ENCODE peak calls at places on chromosomes 16 and 17, in eight cellular contexts. One of them, this sample, is unnamed.

GRCh38 chr17:5705081-5705875 is 121.0 kb upstream of the NLRP1 start:
- DNase-seq in PC-3: no peak
- DNase-seq in NT2/D1: peak; percentile 18
- DNase-seq in effector memory CD4-positive, alpha-beta T cell: no peak
- DNase-seq in stomach: no peak
- DNase-seq in mammary epithelial cell: no peak
- DNase-seq in heart left ventricle: no peak
- DNase-seq in BE2C: no peak
- DNase-seq in this sample: no peak

GRCh38 chr16:50731989-50732589 is 9.8 kb upstream of the CYLD start:
- DNase-seq in PC-3: no peak
- DNase-seq in NT2/D1: no peak
- DNase-seq in effector memory CD4-positive, alpha-beta T cell: no peak
- DNase-seq in stomach: no peak
- DNase-seq in mammary epithelial cell: no peak
- DNase-seq in heart left ventricle: no peak
- DNase-seq in BE2C: no peak
- DNase-seq in this sample: no peak

GRCh38 chr17:68198931-68199836 is 48.7 kb upstream of the AMZ2 start:
- DNase-seq in PC-3: peak; percentile 19
- DNase-seq in NT2/D1: no peak
- DNase-seq in effector memory CD4-positive, alpha-beta T cell: no peak
- DNase-seq in stomach: no peak
- DNase-seq in mammary epithelial cell: peak; percentile 37
- DNase-seq in heart left ventricle: no peak
- DNase-seq in BE2C: no peak
- DNase-seq in this sample: no peak

GRCh38 chr16:61274211-61274610 is 762.0 kb downstream of the CDH8 start:
- DNase-seq in PC-3: no peak
- DNase-seq in NT2/D1: no peak
- DNase-seq in effector memory CD4-positive, alpha-beta T cell: no peak
- DNase-seq in stomach: no peak
- DNase-seq in mammary epithelial cell: no peak
- DNase-seq in heart left ventricle: no peak
- DNase-seq in BE2C: no peak
- DNase-seq in this sample: no peak

GRCh38 chr16:63983401-63983800 is 1138.5 kb downstream of the CDH11 start:
- DNase-seq in PC-3: peak; percentile 44
- DNase-seq in NT2/D1: no peak
- DNase-seq in effector memory CD4-positive, alpha-beta T cell: no peak
- DNase-seq in stomach: no peak
- DNase-seq in mammary epithelial cell: peak; percentile 15
- DNase-seq in heart left ventricle: no peak
- DNase-seq in BE2C: no peak
- DNase-seq in this sample: no peak

GRCh38 chr17:62043602-62044001 is 21.5 kb downstream of the MED13 start:
- DNase-seq in PC-3: no peak
- DNase-seq in NT2/D1: no peak
- DNase-seq in effector memory CD4-positive, alpha-beta T cell: no peak
- DNase-seq in stomach: no peak
- DNase-seq in mammary epithelial cell: no peak
- DNase-seq in heart left ventricle: no peak
- DNase-seq in BE2C: no peak
- DNase-seq in this sample: no peak

GRCh38 chr17:42682400-42683384 is at the start of gene CNTNAP1:
- DNase-seq in PC-3: peak; percentile 47
- DNase-seq in NT2/D1: no peak
- DNase-seq in effector memory CD4-positive, alpha-beta T cell: no peak
- DNase-seq in stomach: peak; percentile 51
- DNase-seq in mammary epithelial cell: peak; percentile 67
- DNase-seq in heart left ventricle: peak; percentile 68
- DNase-seq in BE2C: peak; percentile 79
- DNase-seq in this sample: peak; percentile 69

GRCh38 chr17:8147805-8148404 is 4.3 kb downstream of the PER1 start:
- DNase-seq in PC-3: no peak
- DNase-seq in NT2/D1: no peak
- DNase-seq in effector memory CD4-positive, alpha-beta T cell: no peak
- DNase-seq in stomach: no peak
- DNase-seq in mammary epithelial cell: no peak
- DNase-seq in heart left ventricle: no peak
- DNase-seq in BE2C: no peak
- DNase-seq in this sample: no peak

GRCh38 chr17:49699967-49700575 is 7.7 kb downstream of the SLC35B1 start:
- DNase-seq in PC-3: no peak
- DNase-seq in NT2/D1: no peak
- DNase-seq in effector memory CD4-positive, alpha-beta T cell: no peak
- DNase-seq in stomach: no peak
- DNase-seq in mammary epithelial cell: no peak
- DNase-seq in heart left ventricle: peak; percentile 57
- DNase-seq in BE2C: no peak
- DNase-seq in this sample: no peak

GRCh38 chr16:53817117-53817516 is 113.2 kb downstream of the FTO start:
- DNase-seq in PC-3: peak; percentile 72
- DNase-seq in NT2/D1: no peak
- DNase-seq in effector memory CD4-positive, alpha-beta T cell: no peak
- DNase-seq in stomach: no peak
- DNase-seq in mammary epithelial cell: peak; percentile 87
- DNase-seq in heart left ventricle: no peak
- DNase-seq in BE2C: no peak
- DNase-seq in this sample: peak; percentile 95

GRCh38 chr17:16981928-16982327 is 10.0 kb upstream of the TNFRSF13B start:
- DNase-seq in PC-3: no peak
- DNase-seq in NT2/D1: no peak
- DNase-seq in effector memory CD4-positive, alpha-beta T cell: no peak
- DNase-seq in stomach: no peak
- DNase-seq in mammary epithelial cell: no peak
- DNase-seq in heart left ventricle: no peak
- DNase-seq in BE2C: no peak
- DNase-seq in this sample: no peak

GRCh38 chr16:14668556-14669223 is 25.4 kb downstream of the PLA2G10 start:
- DNase-seq in PC-3: no peak
- DNase-seq in NT2/D1: no peak
- DNase-seq in effector memory CD4-positive, alpha-beta T cell: no peak
- DNase-seq in stomach: no peak
- DNase-seq in mammary epithelial cell: no peak
- DNase-seq in heart left ventricle: no peak
- DNase-seq in BE2C: no peak
- DNase-seq in this sample: no peak

GRCh38 chr16:2954647-2955381 is 9.3 kb upstream of the KREMEN2 start:
- DNase-seq in PC-3: no peak
- DNase-seq in NT2/D1: no peak
- DNase-seq in effector memory CD4-positive, alpha-beta T cell: no peak
- DNase-seq in stomach: no peak
- DNase-seq in mammary epithelial cell: no peak
- DNase-seq in heart left ventricle: no peak
- DNase-seq in BE2C: no peak
- DNase-seq in this sample: no peak

GRCh38 chr16:87860553-87861299 is 8.6 kb downstream of the SLC7A5 start:
- DNase-seq in PC-3: peak; percentile 70
- DNase-seq in NT2/D1: no peak
- DNase-seq in effector memory CD4-positive, alpha-beta T cell: no peak
- DNase-seq in stomach: no peak
- DNase-seq in mammary epithelial cell: no peak
- DNase-seq in heart left ventricle: no peak
- DNase-seq in BE2C: peak; percentile 64
- DNase-seq in this sample: peak; percentile 81

GRCh38 chr17:2853111-2853721 is 57.0 kb downstream of the RAP1GAP2 start:
- DNase-seq in PC-3: peak; percentile 45
- DNase-seq in NT2/D1: no peak
- DNase-seq in effector memory CD4-positive, alpha-beta T cell: peak; percentile 18
- DNase-seq in stomach: peak; percentile 68
- DNase-seq in mammary epithelial cell: peak; percentile 60
- DNase-seq in heart left ventricle: peak; percentile 76
- DNase-seq in BE2C: peak; percentile 53
- DNase-seq in this sample: peak; percentile 54

GRCh38 chr17:50920891-50921595 is 54.9 kb upstream of the TOB1 start:
- DNase-seq in PC-3: no peak
- DNase-seq in NT2/D1: no peak
- DNase-seq in effector memory CD4-positive, alpha-beta T cell: no peak
- DNase-seq in stomach: peak; percentile 62
- DNase-seq in mammary epithelial cell: no peak
- DNase-seq in heart left ventricle: no peak
- DNase-seq in BE2C: no peak
- DNase-seq in this sample: no peak

GRCh38 chr17:8015957-8016631 is 13.7 kb downstream of the GUCY2D start:
- DNase-seq in PC-3: no peak
- DNase-seq in NT2/D1: no peak
- DNase-seq in effector memory CD4-positive, alpha-beta T cell: no peak
- DNase-seq in stomach: peak; percentile 66
- DNase-seq in mammary epithelial cell: no peak
- DNase-seq in heart left ventricle: no peak
- DNase-seq in BE2C: no peak
- DNase-seq in this sample: no peak

GRCh38 chr16:4550587-4550986 is 5.6 kb upstream of the C16orf96 start:
- DNase-seq in PC-3: no peak
- DNase-seq in NT2/D1: no peak
- DNase-seq in effector memory CD4-positive, alpha-beta T cell: no peak
- DNase-seq in stomach: no peak
- DNase-seq in mammary epithelial cell: no peak
- DNase-seq in heart left ventricle: no peak
- DNase-seq in BE2C: no peak
- DNase-seq in this sample: peak; percentile 12

GRCh38 chr16:4544483-4544882 is 5.9 kb upstream of the CDIP1 start:
- DNase-seq in PC-3: no peak
- DNase-seq in NT2/D1: no peak
- DNase-seq in effector memory CD4-positive, alpha-beta T cell: no peak
- DNase-seq in stomach: no peak
- DNase-seq in mammary epithelial cell: no peak
- DNase-seq in heart left ventricle: no peak
- DNase-seq in BE2C: peak; percentile 45
- DNase-seq in this sample: no peak

GRCh38 chr16:4548124-4548523 is 8.0 kb upstream of the C16orf96 start:
- DNase-seq in PC-3: no peak
- DNase-seq in NT2/D1: no peak
- DNase-seq in effector memory CD4-positive, alpha-beta T cell: no peak
- DNase-seq in stomach: peak; percentile 29
- DNase-seq in mammary epithelial cell: no peak
- DNase-seq in heart left ventricle: no peak
- DNase-seq in BE2C: no peak
- DNase-seq in this sample: no peak
- H3K4me1 ChIP-seq in PC-3: no peaks in the 10 kb centered on the region
- H3K4me1 ChIP-seq in NT2/D1: no peaks in the 10 kb centered on the region
- H3K4me1 ChIP-seq in effector memory CD4-positive, alpha-beta T cell: peaks cover 6% of the 10 kb centered on the region
- H3K4me1 ChIP-seq in stomach: peaks cover 13% of the 10 kb centered on the region
- H3K4me1 ChIP-seq in mammary epithelial cell: no peaks in the 10 kb centered on the region
- H3K4me1 ChIP-seq in heart left ventricle: no peaks in the 10 kb centered on the region
- H3K4me1 ChIP-seq in BE2C: no peaks in the 10 kb centered on the region
- H3K4me1 ChIP-seq in this sample: no peaks in the 10 kb centered on the region

DNA sequence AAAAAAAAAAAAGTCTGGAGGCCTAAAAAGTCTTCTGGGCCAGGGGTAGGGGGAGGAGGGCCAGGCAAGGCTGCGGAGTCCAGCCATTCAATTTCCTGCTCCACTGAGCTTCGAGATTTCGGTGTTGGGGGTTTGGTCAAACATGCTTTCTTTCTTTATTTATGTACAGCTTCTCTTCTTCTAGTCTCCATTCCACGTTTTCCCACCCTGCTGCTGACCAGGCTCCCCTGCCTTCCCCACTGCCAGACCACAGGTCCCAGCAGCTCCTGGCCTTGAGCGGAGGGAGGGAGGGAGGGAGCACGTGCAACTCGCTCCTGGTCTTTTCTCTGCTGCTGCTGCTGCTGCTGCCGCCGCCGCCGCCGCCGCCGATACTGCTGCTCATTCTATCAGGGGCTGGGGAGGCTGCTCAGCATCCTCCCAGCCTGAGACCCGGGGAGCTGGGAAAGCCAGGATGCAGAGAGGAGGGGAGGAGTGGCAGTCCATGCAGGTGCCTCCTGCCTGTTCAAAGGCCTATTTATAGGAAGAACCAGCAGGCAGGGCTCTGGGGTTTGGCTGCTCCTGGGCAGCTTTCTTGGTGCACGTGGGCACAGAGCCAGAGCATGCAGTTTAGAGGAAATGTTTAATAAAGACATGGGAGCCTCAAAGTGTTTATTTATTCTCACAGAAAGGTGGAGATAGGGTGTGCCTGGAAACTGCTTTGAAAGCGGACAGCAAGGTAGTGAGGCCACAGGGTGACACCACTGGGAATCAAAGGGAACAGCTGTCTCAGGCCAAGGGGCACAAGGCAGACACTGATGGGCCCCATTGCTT is 23.4 kb upstream of the ZFHX3 start:
- DNase-seq in PC-3: peak; percentile 2
- DNase-seq in NT2/D1: no peak
- DNase-seq in effector memory CD4-positive, alpha-beta T cell: no peak
- DNase-seq in stomach: peak; percentile 59
- DNase-seq in mammary epithelial cell: no peak
- DNase-seq in heart left ventricle: peak; percentile 68
- DNase-seq in BE2C: peak; percentile 85
- DNase-seq in this sample: peak; percentile 69
- H3K4me3 ChIP-seq in PC-3: peak overlapping the region; percentile 22
- H3K4me3 ChIP-seq in NT2/D1: peak overlapping the region; percentile 11
- H3K4me3 ChIP-seq in effector memory CD4-positive, alpha-beta T cell: no peak overlapping the region
- H3K4me3 ChIP-seq in stomach: peak overlapping the region; percentile 39
- H3K4me3 ChIP-seq in mammary epithelial cell: no peak overlapping the region
- H3K4me3 ChIP-seq in heart left ventricle: peak overlapping the region; percentile 41
- H3K4me3 ChIP-seq in BE2C: peak overlapping the region; percentile 31
- H3K4me3 ChIP-seq in this sample: no peak overlapping the region

GRCh38 chr17:82376042-82376730 is 4.6 kb downstream of the UTS2R start:
- DNase-seq in PC-3: no peak
- DNase-seq in NT2/D1: no peak
- DNase-seq in effector memory CD4-positive, alpha-beta T cell: no peak
- DNase-seq in stomach: no peak
- DNase-seq in mammary epithelial cell: no peak
- DNase-seq in heart left ventricle: no peak
- DNase-seq in BE2C: no peak
- DNase-seq in this sample: no peak

GRCh38 chr17:82378741-82379021 is 7.1 kb downstream of the UTS2R start:
- DNase-seq in PC-3: no peak
- DNase-seq in NT2/D1: no peak
- DNase-seq in effector memory CD4-positive, alpha-beta T cell: no peak
- DNase-seq in stomach: no peak
- DNase-seq in mammary epithelial cell: no peak
- DNase-seq in heart left ventricle: no peak
- DNase-seq in BE2C: no peak
- DNase-seq in this sample: no peak

GRCh38 chr17:82375359-82376041 is 3.9 kb downstream of the UTS2R start:
- DNase-seq in PC-3: no peak
- DNase-seq in NT2/D1: no peak
- DNase-seq in effector memory CD4-positive, alpha-beta T cell: no peak
- DNase-seq in stomach: no peak
- DNase-seq in mammary epithelial cell: no peak
- DNase-seq in heart left ventricle: no peak
- DNase-seq in BE2C: no peak
- DNase-seq in this sample: no peak

GRCh38 chr17:82380860-82381702 is 9.5 kb downstream of the UTS2R start:
- DNase-seq in PC-3: peak; percentile 27
- DNase-seq in NT2/D1: no peak
- DNase-seq in effector memory CD4-positive, alpha-beta T cell: no peak
- DNase-seq in stomach: no peak
- DNase-seq in mammary epithelial cell: peak; percentile 26
- DNase-seq in heart left ventricle: no peak
- DNase-seq in BE2C: no peak
- DNase-seq in this sample: no peak

GRCh38 chr17:82377924-82378740 is 6.6 kb downstream of the UTS2R start:
- DNase-seq in PC-3: no peak
- DNase-seq in NT2/D1: no peak
- DNase-seq in effector memory CD4-positive, alpha-beta T cell: no peak
- DNase-seq in stomach: no peak
- DNase-seq in mammary epithelial cell: no peak
- DNase-seq in heart left ventricle: no peak
- DNase-seq in BE2C: no peak
- DNase-seq in this sample: no peak
- H3K27me3 ChIP-seq in PC-3: no peaks in the 10 kb centered on the region
- H3K27me3 ChIP-seq in NT2/D1: no peaks in the 10 kb centered on the region
- H3K27me3 ChIP-seq in effector memory CD4-positive, alpha-beta T cell: no peaks in the 10 kb centered on the region
- H3K27me3 ChIP-seq in stomach: peaks cover 8% of the 10 kb centered on the region
- H3K27me3 ChIP-seq in mammary epithelial cell: peaks cover 19% of the 10 kb centered on the region
- H3K27me3 ChIP-seq in heart left ventricle: peaks cover 54% of the 10 kb centered on the region
- H3K27me3 ChIP-seq in BE2C: peaks cover 50% of the 10 kb centered on the region
- H3K27me3 ChIP-seq in this sample: peaks cover 21% of the 10 kb centered on the region

GRCh38 chr16:645852-646678 is 3.1 kb upstream of the WDR90 start:
- DNase-seq in PC-3: peak; percentile 52
- DNase-seq in NT2/D1: no peak
- DNase-seq in effector memory CD4-positive, alpha-beta T cell: no peak
- DNase-seq in stomach: peak; percentile 83
- DNase-seq in mammary epithelial cell: no peak
- DNase-seq in heart left ventricle: peak; percentile 71
- DNase-seq in BE2C: no peak
- DNase-seq in this sample: no peak
- H3K4me1 ChIP-seq in PC-3: peaks cover 42% of the 10 kb centered on the region
- H3K4me1 ChIP-seq in NT2/D1: peaks cover 32% of the 10 kb centered on the region
- H3K4me1 ChIP-seq in effector memory CD4-positive, alpha-beta T cell: peaks cover 30% of the 10 kb centered on the region
- H3K4me1 ChIP-seq in stomach: peaks cover 92% of the 10 kb centered on the region
- H3K4me1 ChIP-seq in mammary epithelial cell: peaks cover 45% of the 10 kb centered on the region
- H3K4me1 ChIP-seq in heart left ventricle: peaks cover 88% of the 10 kb centered on the region
- H3K4me1 ChIP-seq in BE2C: peaks cover 2% of the 10 kb centered on the region
- H3K4me1 ChIP-seq in this sample: peaks cover 13% of the 10 kb centered on the region